ENCODE peak calls at places on chromosomes 11 and 22, in five cellular contexts. A is activated naive CD4-positive, alpha-beta T cell; V is AG10803; Z is fibroblast of the aortic adventitia; X is stimulated activated CD4-positive, alpha-beta T cell treated with anti-CD3 and anti-CD28 coated beads, Interleukin-4, amount 100 ng/mL, for 1 hour. N is an unnamed sample.

GRCh38 chr11:94766656-94767291 is 1.4 kb upstream of the AMOTL1 start:
- DNase-seq in A (no peak), V (no peak), Z (peak), X (no peak), N (peak)

GRCh38 chr11:71452354-71453020 is 516 bp upstream of the NADSYN1 start:
- DNase-seq in A (peak), V (peak), Z (peak), X (peak), N (peak)

GRCh38 chr11:82978422-82979099 is 77.0 kb downstream of the DDIAS start:
- DNase-seq in A (no peak), V (peak), Z (peak), X (no peak), N (peak)

GRCh38 chr22:38696606-38697005 is 4.1 kb downstream of the JOSD1 start:
- DNase-seq in A (peak), V (peak), Z (peak), X (peak), N (peak)

GRCh38 chr11:72375241-72375640 is 59.1 kb downstream of the CLPB start:
- DNase-seq in A (no peak), V (no peak), Z (no peak), X (no peak), N (no peak)

GRCh38 chr11:73249858-73250773 is 22.0 kb upstream of the P2RY6 start:
- DNase-seq in A (no peak), V (no peak), Z (no peak), X (no peak), N (peak)

GRCh38 chr11:12189543-12190235 is 79.3 kb downstream of the MICAL2 start:
- DNase-seq in A (peak), V (no peak), Z (no peak), X (no peak), N (no peak)

GRCh38 chr22:17846326-17846992 is 72.2 kb upstream of the BID start:
- DNase-seq in A (no peak), V (peak), Z (peak), X (no peak), N (no peak)

GRCh38 chr11:66473608-66474525 is 6.4 kb upstream of the DPP3 start:
- DNase-seq in A (no peak), V (no peak), Z (no peak), X (no peak), N (no peak)

GRCh38 chr22:19996694-19997384 is 19.8 kb downstream of the ARVCF start:
- DNase-seq in A (no peak), V (no peak), Z (peak), X (no peak), N (no peak)

GRCh38 chr11:78318733-78319132 is 98.9 kb downstream of the GAB2 start:
- DNase-seq in A (no peak), V (peak), Z (no peak), X (no peak), N (peak)

GRCh38 chr11:13384837-13385417 is 78.1 kb downstream of the BTBD10 start:
- DNase-seq in A (no peak), V (peak), Z (peak), X (no peak), N (peak)

GRCh38 chr11:109425554-109425953 is 3.6 kb downstream of the C11orf87 start:
- DNase-seq in A (no peak), V (peak), Z (no peak), X (no peak), N (no peak)